ENCODE peak calls at places on chromosome 2, in nine cellular contexts. One of them, this sample, is unnamed.

GRCh38 chr2:240556553-240557100 is 1.2 kb downstream of the ANKMY1 start:
- DNase-seq in A549: peak
- DNase-seq in adrenal gland: peak
- DNase-seq in A673: peak
- DNase-seq in tibial nerve: no peak
- DNase-seq in aorta: peak
- DNase-seq in pancreas: no peak
- DNase-seq in AG04450: no peak
- DNase-seq in mesendoderm: peak
- DNase-seq in this sample: no peak

GRCh38 chr2:88247531-88247930 is 77.4 kb downstream of the THNSL2 start:
- DNase-seq in A549: no peak
- DNase-seq in adrenal gland: no peak
- DNase-seq in A673: no peak
- DNase-seq in tibial nerve: no peak
- DNase-seq in aorta: no peak
- DNase-seq in pancreas: no peak
- DNase-seq in AG04450: no peak
- DNase-seq in mesendoderm: peak
- DNase-seq in this sample: no peak

GRCh38 chr2:156006721-156007618 is 325.6 kb downstream of the NR4A2 start:
- DNase-seq in A549: no peak
- DNase-seq in adrenal gland: no peak
- DNase-seq in A673: no peak
- DNase-seq in tibial nerve: no peak
- DNase-seq in aorta: no peak
- DNase-seq in pancreas: no peak
- DNase-seq in AG04450: no peak
- DNase-seq in mesendoderm: no peak
- DNase-seq in this sample: no peak

GRCh38 chr2:231429916-231430315 is 34.4 kb downstream of the NCL start:
- DNase-seq in A549: no peak
- DNase-seq in adrenal gland: no peak
- DNase-seq in A673: no peak
- DNase-seq in tibial nerve: no peak
- DNase-seq in aorta: peak
- DNase-seq in pancreas: no peak
- DNase-seq in AG04450: no peak
- DNase-seq in mesendoderm: no peak
- DNase-seq in this sample: no peak

GRCh38 chr2:86825020-86825727 is 34.5 kb upstream of the CD8A start:
- DNase-seq in A549: no peak
- DNase-seq in adrenal gland: no peak
- DNase-seq in A673: no peak
- DNase-seq in tibial nerve: no peak
- DNase-seq in aorta: no peak
- DNase-seq in pancreas: no peak
- DNase-seq in AG04450: no peak
- DNase-seq in mesendoderm: no peak
- DNase-seq in this sample: no peak

GRCh38 chr2:71856709-71857525 is 290.7 kb downstream of the CYP26B1 start:
- DNase-seq in A549: no peak
- DNase-seq in adrenal gland: no peak
- DNase-seq in A673: peak
- DNase-seq in tibial nerve: no peak
- DNase-seq in aorta: no peak
- DNase-seq in pancreas: no peak
- DNase-seq in AG04450: no peak
- DNase-seq in mesendoderm: peak
- DNase-seq in this sample: no peak

GRCh38 chr2:46552528-46552927 is 73.2 kb downstream of the TMEM247 start:
- DNase-seq in A549: no peak
- DNase-seq in adrenal gland: no peak
- DNase-seq in A673: no peak
- DNase-seq in tibial nerve: no peak
- DNase-seq in aorta: no peak
- DNase-seq in pancreas: no peak
- DNase-seq in AG04450: no peak
- DNase-seq in mesendoderm: no peak
- DNase-seq in this sample: no peak

GRCh38 chr2:35462226-35462983 is 893.2 kb upstream of the CRIM1 start:
- DNase-seq in A549: no peak
- DNase-seq in adrenal gland: no peak
- DNase-seq in A673: no peak
- DNase-seq in tibial nerve: no peak
- DNase-seq in aorta: no peak
- DNase-seq in pancreas: no peak
- DNase-seq in AG04450: no peak
- DNase-seq in mesendoderm: peak
- DNase-seq in this sample: no peak

GRCh38 chr2:239392072-239392357 is 8.8 kb downstream of the HDAC4 start:
- DNase-seq in A549: no peak
- DNase-seq in adrenal gland: no peak
- DNase-seq in A673: no peak
- DNase-seq in tibial nerve: peak
- DNase-seq in aorta: peak
- DNase-seq in pancreas: no peak
- DNase-seq in AG04450: no peak
- DNase-seq in mesendoderm: no peak
- DNase-seq in this sample: no peak

GRCh38 chr2:127080941-127081769 is 25.8 kb downstream of the BIN1 start:
- DNase-seq in A549: no peak
- DNase-seq in adrenal gland: peak
- DNase-seq in A673: no peak
- DNase-seq in tibial nerve: peak
- DNase-seq in aorta: peak
- DNase-seq in pancreas: no peak
- DNase-seq in AG04450: no peak
- DNase-seq in mesendoderm: no peak
- DNase-seq in this sample: peak

GRCh38 chr2:96608459-96609455 is 29.4 kb downstream of the KANSL3 start:
- DNase-seq in A549: peak
- DNase-seq in adrenal gland: no peak
- DNase-seq in A673: no peak
- DNase-seq in tibial nerve: no peak
- DNase-seq in aorta: no peak
- DNase-seq in pancreas: no peak
- DNase-seq in AG04450: peak
- DNase-seq in mesendoderm: no peak
- DNase-seq in this sample: no peak

GRCh38 chr2:102510791-102511575 is 38.0 kb downstream of the SLC9A4 start:
- DNase-seq in A549: no peak
- DNase-seq in adrenal gland: no peak
- DNase-seq in A673: no peak
- DNase-seq in tibial nerve: no peak
- DNase-seq in aorta: no peak
- DNase-seq in pancreas: no peak
- DNase-seq in AG04450: no peak
- DNase-seq in mesendoderm: no peak
- DNase-seq in this sample: no peak

GRCh38 chr2:120204022-120204405 is 19.2 kb downstream of the TMEM185B start:
- DNase-seq in A549: no peak
- DNase-seq in adrenal gland: no peak
- DNase-seq in A673: no peak
- DNase-seq in tibial nerve: no peak
- DNase-seq in aorta: no peak
- DNase-seq in pancreas: no peak
- DNase-seq in AG04450: no peak
- DNase-seq in mesendoderm: no peak
- DNase-seq in this sample: no peak

GRCh38 chr2:147030966-147031760 is 813.7 kb upstream of the ACVR2A start:
- DNase-seq in A549: no peak
- DNase-seq in adrenal gland: no peak
- DNase-seq in A673: no peak
- DNase-seq in tibial nerve: no peak
- DNase-seq in aorta: no peak
- DNase-seq in pancreas: no peak
- DNase-seq in AG04450: no peak
- DNase-seq in mesendoderm: no peak
- DNase-seq in this sample: no peak

GRCh38 chr2:14418110-14418509 is 214.4 kb upstream of the LRATD1 start:
- DNase-seq in A549: no peak
- DNase-seq in adrenal gland: no peak
- DNase-seq in A673: no peak
- DNase-seq in tibial nerve: no peak
- DNase-seq in aorta: no peak
- DNase-seq in pancreas: no peak
- DNase-seq in AG04450: no peak
- DNase-seq in mesendoderm: no peak
- DNase-seq in this sample: no peak

GRCh38 chr2:19299032-19299431 is 59.4 kb downstream of the OSR1 start:
- DNase-seq in A549: no peak
- DNase-seq in adrenal gland: no peak
- DNase-seq in A673: no peak
- DNase-seq in tibial nerve: no peak
- DNase-seq in aorta: no peak
- DNase-seq in pancreas: no peak
- DNase-seq in AG04450: no peak
- DNase-seq in mesendoderm: no peak
- DNase-seq in this sample: no peak

GRCh38 chr2:29485117-29485516 is 369.9 kb downstream of the CLIP4 start:
- DNase-seq in A549: no peak
- DNase-seq in adrenal gland: no peak
- DNase-seq in A673: no peak
- DNase-seq in tibial nerve: no peak
- DNase-seq in aorta: no peak
- DNase-seq in pancreas: no peak
- DNase-seq in AG04450: no peak
- DNase-seq in mesendoderm: no peak
- DNase-seq in this sample: no peak

GRCh38 chr2:143937563-143938346 is 582.2 kb downstream of the ZEB2 start:
- DNase-seq in A549: no peak
- DNase-seq in adrenal gland: no peak
- DNase-seq in A673: peak
- DNase-seq in tibial nerve: no peak
- DNase-seq in aorta: no peak
- DNase-seq in pancreas: no peak
- DNase-seq in AG04450: no peak
- DNase-seq in mesendoderm: peak
- DNase-seq in this sample: no peak

DNA sequence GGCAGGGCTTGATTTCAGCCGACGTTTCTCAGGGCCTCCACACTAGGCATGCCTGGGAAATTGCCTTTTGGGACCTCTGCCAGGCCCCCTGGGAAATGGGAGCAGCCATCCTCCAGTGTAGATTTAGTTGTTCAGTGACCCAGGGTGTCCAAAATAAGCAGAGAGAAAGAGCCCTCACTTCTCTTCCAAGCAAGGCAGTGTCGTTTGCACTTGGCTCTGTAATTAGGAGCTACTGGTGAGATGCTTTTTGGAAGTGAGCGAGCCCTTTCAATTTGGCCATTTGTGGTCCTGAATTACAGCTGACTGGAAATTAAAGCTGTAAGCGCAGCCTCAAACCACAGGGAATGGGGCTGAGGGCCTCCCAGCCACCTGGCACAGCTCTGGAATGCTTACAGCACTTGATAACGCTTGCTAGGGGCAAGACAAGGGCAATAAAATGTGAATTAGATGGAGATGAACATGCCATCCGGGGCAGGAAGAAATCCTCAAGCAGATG is 173.2 kb downstream of the UXS1 start:
- DNase-seq in A549: no peak
- DNase-seq in adrenal gland: no peak
- DNase-seq in A673: peak
- DNase-seq in tibial nerve: no peak
- DNase-seq in aorta: peak
- DNase-seq in pancreas: no peak
- DNase-seq in AG04450: no peak
- DNase-seq in mesendoderm: no peak
- DNase-seq in this sample: no peak
- H3K27ac ChIP-seq in A549: no peak
- H3K27ac ChIP-seq in adrenal gland: no peak
- H3K27ac ChIP-seq in A673: no peak
- H3K27ac ChIP-seq in tibial nerve: no peak
- H3K27ac ChIP-seq in aorta: peak
- H3K27ac ChIP-seq in pancreas: no peak
- H3K27ac ChIP-seq in AG04450: peak
- H3K27ac ChIP-seq in mesendoderm: no peak
- H3K27ac ChIP-seq in this sample: no peak

DNA sequence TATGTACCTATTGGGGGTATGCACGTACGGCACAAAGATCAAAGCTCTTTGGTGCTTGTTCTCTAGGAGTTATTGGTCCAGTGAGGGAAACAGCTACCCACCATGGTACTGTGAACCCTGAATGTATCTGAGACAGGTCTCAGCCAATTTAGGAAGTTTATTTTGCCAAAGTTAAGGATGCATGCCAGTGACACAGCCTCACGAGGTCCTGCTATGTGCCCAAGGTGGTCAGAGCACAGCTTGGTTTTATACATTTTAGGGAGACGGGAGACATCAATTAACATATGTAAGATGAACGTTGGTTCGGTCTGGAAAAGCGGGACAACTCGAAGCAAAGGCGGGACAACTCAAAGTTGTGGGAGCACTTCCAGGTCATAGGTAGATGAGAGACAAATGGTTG is 75.8 kb downstream of the SOWAHC start:
- DNase-seq in A549: no peak
- DNase-seq in adrenal gland: no peak
- DNase-seq in A673: no peak
- DNase-seq in tibial nerve: no peak
- DNase-seq in aorta: no peak
- DNase-seq in pancreas: no peak
- DNase-seq in AG04450: no peak
- DNase-seq in mesendoderm: no peak
- DNase-seq in this sample: no peak
- H3K27ac ChIP-seq in A549: no peak
- H3K27ac ChIP-seq in adrenal gland: peak
- H3K27ac ChIP-seq in A673: no peak
- H3K27ac ChIP-seq in tibial nerve: peak
- H3K27ac ChIP-seq in aorta: no peak
- H3K27ac ChIP-seq in pancreas: peak
- H3K27ac ChIP-seq in AG04450: no peak
- H3K27ac ChIP-seq in mesendoderm: no peak
- H3K27ac ChIP-seq in this sample: no peak

DNA sequence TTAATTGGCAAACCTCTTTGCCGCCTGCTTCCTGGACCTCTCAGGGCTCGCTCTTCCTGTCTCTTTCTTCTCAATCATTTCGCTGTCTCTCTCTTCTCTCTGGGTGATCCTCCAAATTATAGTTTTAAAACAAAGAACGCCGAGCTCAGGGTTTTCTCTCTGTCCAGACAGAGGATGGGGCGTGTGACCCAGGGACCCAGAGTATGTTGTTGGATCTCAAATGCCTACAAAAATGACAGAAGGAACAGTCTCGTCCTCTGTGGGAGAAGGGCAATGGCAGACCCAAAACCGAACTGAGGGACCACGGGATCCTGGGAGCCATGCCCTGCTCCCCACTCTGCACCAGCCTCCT is 88.5 kb downstream of the EIPR1 start:
- DNase-seq in A549: no peak
- DNase-seq in adrenal gland: no peak
- DNase-seq in A673: no peak
- DNase-seq in tibial nerve: no peak
- DNase-seq in aorta: no peak
- DNase-seq in pancreas: no peak
- DNase-seq in AG04450: no peak
- DNase-seq in mesendoderm: no peak
- DNase-seq in this sample: no peak
- H3K27ac ChIP-seq in A549: no peak
- H3K27ac ChIP-seq in adrenal gland: no peak
- H3K27ac ChIP-seq in A673: peak
- H3K27ac ChIP-seq in tibial nerve: no peak
- H3K27ac ChIP-seq in aorta: no peak
- H3K27ac ChIP-seq in pancreas: no peak
- H3K27ac ChIP-seq in AG04450: no peak
- H3K27ac ChIP-seq in mesendoderm: no peak
- H3K27ac ChIP-seq in this sample: no peak

GRCh38 chr2:23941644-23942043 is 1.4 kb downstream of the UBXN2A start:
- DNase-seq in A549: no peak
- DNase-seq in adrenal gland: no peak
- DNase-seq in A673: no peak
- DNase-seq in tibial nerve: no peak
- DNase-seq in aorta: no peak
- DNase-seq in pancreas: no peak
- DNase-seq in AG04450: no peak
- DNase-seq in mesendoderm: no peak
- DNase-seq in this sample: no peak
- H3K27ac ChIP-seq in A549: no peak
- H3K27ac ChIP-seq in adrenal gland: no peak
- H3K27ac ChIP-seq in A673: no peak
- H3K27ac ChIP-seq in tibial nerve: peak
- H3K27ac ChIP-seq in aorta: no peak
- H3K27ac ChIP-seq in pancreas: no peak
- H3K27ac ChIP-seq in AG04450: no peak
- H3K27ac ChIP-seq in mesendoderm: no peak
- H3K27ac ChIP-seq in this sample: no peak

This sample was measured in substantia nigra.